ENCODE peak calls at places on chromosomes 4 and X, in four cellular contexts. One of them, this sample, is unnamed.

GRCh38 chr4:133618963-133619362 is 469.9 kb downstream of the PCDH10 start:
- DNase-seq in cardiac muscle cell: peak; percentile 29
- DNase-seq in ascending aorta: no peak
- DNase-seq in Peyer's patch: no peak
- DNase-seq in this sample: peak; percentile 10

GRCh38 chr4:102139932-102140331 is 205.3 kb downstream of the SLC39A8 start:
- DNase-seq in cardiac muscle cell: no peak
- DNase-seq in ascending aorta: no peak
- DNase-seq in Peyer's patch: no peak
- DNase-seq in this sample: peak; percentile 10

GRCh38 chrX:141814213-141814857 is 23.8 kb upstream of the MAGEC3 start:
- DNase-seq in Peyer's patch: no peak
- DNase-seq in ascending aorta: no peak
- DNase-seq in cardiac muscle cell: no peak
- DNase-seq in this sample: no peak

GRCh38 chr4:26885912-26886274 is 25.3 kb downstream of the STIM2 start:
- DNase-seq in ascending aorta: no peak
- DNase-seq in Peyer's patch: peak; percentile 67
- DNase-seq in cardiac muscle cell: no peak
- DNase-seq in this sample: no peak

GRCh38 chrX:56366901-56367300 is 134.7 kb downstream of the KLF8 start:
- DNase-seq in cardiac muscle cell: no peak
- DNase-seq in Peyer's patch: no peak
- DNase-seq in ascending aorta: no peak
- DNase-seq in this sample: no peak

GRCh38 chrX:110293658-110294453 is 24.0 kb downstream of the AMMECR1 start:
- DNase-seq in Peyer's patch: no peak
- DNase-seq in ascending aorta: no peak
- DNase-seq in cardiac muscle cell: no peak
- DNase-seq in this sample: no peak

GRCh38 chr4:185587444-185588161 is 52.3 kb upstream of the PDLIM3 start:
- DNase-seq in ascending aorta: no peak
- DNase-seq in cardiac muscle cell: no peak
- DNase-seq in Peyer's patch: peak; percentile 38
- DNase-seq in this sample: peak; percentile 43

GRCh38 chr4:169051936-169052335 is 41.9 kb upstream of the CBR4 start:
- DNase-seq in ascending aorta: no peak
- DNase-seq in Peyer's patch: no peak
- DNase-seq in cardiac muscle cell: no peak
- DNase-seq in this sample: no peak

GRCh38 chr4:19831644-19832285 is 419.9 kb upstream of the SLIT2 start:
- DNase-seq in ascending aorta: no peak
- DNase-seq in cardiac muscle cell: no peak
- DNase-seq in Peyer's patch: no peak
- DNase-seq in this sample: no peak

GRCh38 chr4:14222630-14223029 is 595.1 kb upstream of the BOD1L1 start:
- DNase-seq in cardiac muscle cell: no peak
- DNase-seq in Peyer's patch: no peak
- DNase-seq in ascending aorta: no peak
- DNase-seq in this sample: no peak

GRCh38 chr4:29304595-29304994 is 1415.6 kb upstream of the PCDH7 start:
- DNase-seq in ascending aorta: no peak
- DNase-seq in cardiac muscle cell: peak; percentile 14
- DNase-seq in Peyer's patch: no peak
- DNase-seq in this sample: peak; percentile 49

GRCh38 chrX:45850775-45851433 is 650.2 kb upstream of the DIPK2B start:
- DNase-seq in cardiac muscle cell: peak; percentile 42
- DNase-seq in ascending aorta: no peak
- DNase-seq in Peyer's patch: no peak
- DNase-seq in this sample: peak; percentile 27

GRCh38 chr4:81084624-81085023 is 54.1 kb downstream of the BMP3 start:
- DNase-seq in Peyer's patch: no peak
- DNase-seq in ascending aorta: no peak
- DNase-seq in cardiac muscle cell: peak; percentile 38
- DNase-seq in this sample: peak; percentile 16

GRCh38 chr4:20418865-20419451 is 167.3 kb downstream of the SLIT2 start:
- DNase-seq in cardiac muscle cell: peak; percentile 84
- DNase-seq in Peyer's patch: no peak
- DNase-seq in ascending aorta: no peak
- DNase-seq in this sample: peak; percentile 88

GRCh38 chr4:681736-682451 is 7.1 kb downstream of the SLC49A3 start:
- DNase-seq in cardiac muscle cell: no peak
- DNase-seq in Peyer's patch: peak; percentile 53
- DNase-seq in ascending aorta: no peak
- DNase-seq in this sample: no peak

GRCh38 chr4:52052475-52052780 is 1.3 kb downstream of the SPATA18 start:
- DNase-seq in cardiac muscle cell: peak; percentile 63
- DNase-seq in ascending aorta: no peak
- DNase-seq in Peyer's patch: peak; percentile 22
- DNase-seq in this sample: peak; percentile 58

GRCh38 chr4:113555868-113556267 is 205.7 kb downstream of the CAMK2D start:
- DNase-seq in Peyer's patch: no peak
- DNase-seq in ascending aorta: no peak
- DNase-seq in cardiac muscle cell: peak; percentile 84
- DNase-seq in this sample: peak; percentile 58

GRCh38 chr4:143391895-143392294 is 55.2 kb downstream of the GAB1 start:
- DNase-seq in Peyer's patch: no peak
- DNase-seq in ascending aorta: no peak
- DNase-seq in cardiac muscle cell: peak; percentile 62
- DNase-seq in this sample: peak; percentile 70

GRCh38 chr4:153488006-153488718 is 22.0 kb downstream of the TMEM131L start:
- DNase-seq in Peyer's patch: peak; percentile 62
- DNase-seq in cardiac muscle cell: peak; percentile 54
- DNase-seq in ascending aorta: no peak
- DNase-seq in this sample: no peak

GRCh38 chr4:40170588-40170987 is 26.2 kb upstream of the RHOH start:
- DNase-seq in cardiac muscle cell: no peak
- DNase-seq in Peyer's patch: no peak
- DNase-seq in ascending aorta: no peak
- DNase-seq in this sample: no peak

GRCh38 chr4:139015948-139016451 is 419 bp downstream of the NOCT start:
- DNase-seq in cardiac muscle cell: peak; percentile 36
- DNase-seq in Peyer's patch: peak; percentile 52
- DNase-seq in ascending aorta: no peak
- DNase-seq in this sample: no peak

DNA sequence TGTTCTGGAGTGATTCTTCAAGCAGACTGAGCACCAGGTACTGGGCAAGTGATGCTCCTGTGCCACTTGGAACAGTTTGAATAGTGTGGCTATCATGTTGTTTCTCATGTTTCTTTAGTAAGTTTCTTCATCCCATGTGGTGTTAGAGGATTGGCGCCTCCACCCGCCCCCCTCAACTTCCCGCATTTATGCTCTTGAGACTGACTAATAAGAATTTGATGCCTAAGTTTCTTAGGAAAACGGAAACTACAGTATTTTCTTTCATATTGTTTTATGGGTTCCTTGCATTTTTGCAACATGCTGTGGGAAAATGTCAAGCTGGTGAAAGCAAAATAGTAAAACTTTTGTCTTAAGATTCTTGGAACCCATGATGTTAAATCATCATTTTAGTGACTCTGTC is 101.2 kb upstream of the SLC4A4 start:
- DNase-seq in ascending aorta: no peak
- DNase-seq in cardiac muscle cell: no peak
- DNase-seq in Peyer's patch: no peak
- DNase-seq in this sample: no peak
- H3K4me3 ChIP-seq in ascending aorta: no peak overlapping the region
- H3K4me3 ChIP-seq in cardiac muscle cell: no peak overlapping the region
- H3K4me3 ChIP-seq in Peyer's patch: no peak overlapping the region
- H3K4me3 ChIP-seq in this sample: no peak overlapping the region

GRCh38 chr4:145155268-145155870 is 25.0 kb downstream of the OTUD4 start:
- DNase-seq in ascending aorta: no peak
- DNase-seq in cardiac muscle cell: no peak
- DNase-seq in Peyer's patch: no peak
- DNase-seq in this sample: no peak

GRCh38 chr4:145153904-145154298 is 26.5 kb downstream of the OTUD4 start:
- DNase-seq in ascending aorta: no peak
- DNase-seq in Peyer's patch: no peak
- DNase-seq in cardiac muscle cell: no peak
- DNase-seq in this sample: no peak

GRCh38 chr4:145153181-145153903 is 27.0 kb downstream of the OTUD4 start:
- DNase-seq in ascending aorta: no peak
- DNase-seq in cardiac muscle cell: no peak
- DNase-seq in Peyer's patch: no peak
- DNase-seq in this sample: peak; percentile 43

GRCh38 chr4:145148980-145149379 is 31.4 kb downstream of the OTUD4 start:
- DNase-seq in ascending aorta: no peak
- DNase-seq in cardiac muscle cell: no peak
- DNase-seq in Peyer's patch: no peak
- DNase-seq in this sample: no peak

DNA sequence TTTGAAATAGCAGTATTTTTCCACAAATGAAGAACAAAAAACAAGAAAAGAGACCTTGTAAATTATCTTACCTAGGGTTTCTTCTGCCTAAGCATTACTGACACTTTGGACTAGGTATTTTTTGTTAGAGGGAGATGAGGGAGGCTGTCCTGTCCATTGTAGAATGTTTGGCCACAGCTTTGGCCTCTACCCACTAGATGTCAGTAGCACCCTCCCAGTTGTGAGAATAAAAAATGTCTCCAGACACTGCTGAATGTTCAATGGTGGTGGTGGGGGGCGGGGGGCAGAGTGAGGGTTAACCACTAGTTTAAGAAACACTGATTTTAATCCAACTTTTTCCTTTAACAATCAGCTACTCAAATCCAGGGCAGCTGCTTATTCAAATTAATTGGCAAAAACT is 25.8 kb downstream of the OTUD4 start:
- DNase-seq in ascending aorta: no peak
- DNase-seq in Peyer's patch: no peak
- DNase-seq in cardiac muscle cell: peak; percentile 54
- DNase-seq in this sample: peak; percentile 57
- TF ChIP-seq CTCF in ascending aorta: peak; percentile 31
- TF ChIP-seq CTCF in Peyer's patch: peak; percentile 35
- TF ChIP-seq CTCF in cardiac muscle cell: peak; percentile 63
- TF ChIP-seq CTCF in this sample: peak; percentile 73

GRCh38 chr4:25032126-25032525 is 1.4 kb upstream of the LGI2 start:
- DNase-seq in cardiac muscle cell: peak; percentile 27
- DNase-seq in Peyer's patch: no peak
- DNase-seq in ascending aorta: no peak
- DNase-seq in this sample: peak; percentile 21

GRCh38 chr4:25029479-25030282 is 1.1 kb downstream of the LGI2 start:
- DNase-seq in cardiac muscle cell: no peak
- DNase-seq in Peyer's patch: no peak
- DNase-seq in ascending aorta: no peak
- DNase-seq in this sample: no peak

GRCh38 chr4:25031077-25031606 is 396 bp upstream of the LGI2 start:
- DNase-seq in ascending aorta: no peak
- DNase-seq in cardiac muscle cell: peak; percentile 67
- DNase-seq in Peyer's patch: no peak
- DNase-seq in this sample: peak; percentile 30

DNA sequence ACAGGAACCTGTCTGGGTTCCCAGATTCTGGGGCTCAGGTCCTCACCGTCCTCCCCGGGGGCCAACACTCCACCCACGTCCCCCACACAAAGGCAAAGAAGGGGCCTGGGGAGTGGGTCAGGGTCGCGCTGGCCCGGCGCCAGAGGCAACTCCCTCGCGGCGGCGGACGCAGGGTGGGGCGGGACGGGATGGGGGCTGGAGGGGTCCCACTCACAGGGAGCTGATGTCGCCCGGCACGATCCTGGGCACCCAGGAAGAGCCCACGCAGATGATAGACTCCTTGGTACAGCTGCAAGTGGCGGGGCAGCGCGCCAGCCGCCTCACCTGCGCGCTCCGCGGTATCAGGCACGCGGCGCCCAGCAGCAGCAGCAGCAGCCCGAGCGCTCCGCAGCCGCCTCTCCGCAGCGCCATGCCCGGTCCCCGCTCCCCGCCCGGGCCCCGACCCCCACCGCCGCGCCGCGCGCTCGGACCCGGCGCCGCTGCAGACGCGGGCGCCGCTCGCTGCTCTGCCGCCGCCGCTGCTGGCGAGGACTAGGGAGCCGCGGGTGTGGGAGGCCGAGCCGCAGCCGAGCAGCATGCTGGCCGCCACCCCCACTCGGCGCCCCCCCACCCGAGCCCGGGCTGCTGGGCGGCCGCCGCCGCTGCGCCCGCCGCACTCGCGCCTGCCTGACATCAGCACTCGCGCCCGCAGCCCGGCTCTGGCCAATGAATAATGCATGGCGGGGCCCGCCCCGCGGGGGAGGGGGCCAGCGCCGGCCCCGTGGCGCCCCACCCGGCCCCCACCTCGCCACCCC is at the start of gene LGI2:
- DNase-seq in Peyer's patch: no peak
- DNase-seq in ascending aorta: peak; percentile 11
- DNase-seq in cardiac muscle cell: peak; percentile 45
- DNase-seq in this sample: no peak
- H3K4me3 ChIP-seq in Peyer's patch: peak within 1 kb of the TSS; percentile 18
- H3K4me3 ChIP-seq in ascending aorta: peak within 1 kb of the TSS; percentile 66
- H3K4me3 ChIP-seq in cardiac muscle cell: peak within 1 kb of the TSS; percentile 72
- H3K4me3 ChIP-seq in this sample: peak within 1 kb of the TSS; percentile 36

DNA sequence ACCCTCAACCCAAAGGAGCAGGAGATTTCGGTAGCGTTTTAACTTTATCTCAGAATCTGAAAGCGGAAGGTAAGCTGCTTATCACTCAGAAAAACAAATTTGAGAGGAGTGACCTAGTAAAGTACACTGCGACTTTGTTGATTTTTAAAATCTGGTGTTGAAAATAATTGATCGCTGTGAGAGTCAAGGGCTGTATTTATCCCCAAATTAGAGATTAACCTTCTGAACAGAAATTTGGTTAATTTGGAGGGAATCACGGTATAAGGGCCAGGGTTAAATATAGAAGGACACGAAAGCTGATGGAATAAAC is 212 bp downstream of the CLCN4 start:
- DNase-seq in cardiac muscle cell: no peak
- DNase-seq in ascending aorta: no peak
- DNase-seq in Peyer's patch: no peak
- DNase-seq in this sample: no peak
- TF ChIP-seq CTCF in cardiac muscle cell: no peak
- TF ChIP-seq CTCF in ascending aorta: no peak
- TF ChIP-seq CTCF in Peyer's patch: no peak
- TF ChIP-seq CTCF in this sample: no peak

GRCh38 chrX:78958419-78959116 is 13.4 kb downstream of the P2RY10 start:
- DNase-seq in ascending aorta: no peak
- DNase-seq in Peyer's patch: no peak
- DNase-seq in cardiac muscle cell: no peak
- DNase-seq in this sample: no peak
- H3K4me3 ChIP-seq in ascending aorta: no peak overlapping the region
- H3K4me3 ChIP-seq in Peyer's patch: no peak overlapping the region
- H3K4me3 ChIP-seq in cardiac muscle cell: no peak overlapping the region
- H3K4me3 ChIP-seq in this sample: no peak overlapping the region

GRCh38 chr4:173256825-173257224 is 77.3 kb downstream of the HMGB2 start:
- DNase-seq in ascending aorta: no peak
- DNase-seq in cardiac muscle cell: no peak
- DNase-seq in Peyer's patch: no peak
- DNase-seq in this sample: no peak

GRCh38 chr4:173257732-173258717 is 76.1 kb downstream of the HMGB2 start:
- DNase-seq in ascending aorta: no peak
- DNase-seq in Peyer's patch: peak; percentile 34
- DNase-seq in cardiac muscle cell: peak; percentile 77
- DNase-seq in this sample: peak; percentile 83

GRCh38 chr4:173261052-173261451 is 73.1 kb downstream of the HMGB2 start:
- DNase-seq in Peyer's patch: no peak
- DNase-seq in ascending aorta: no peak
- DNase-seq in cardiac muscle cell: no peak
- DNase-seq in this sample: no peak

GRCh38 chr4:173258866-173259265 is 75.3 kb downstream of the HMGB2 start:
- DNase-seq in ascending aorta: no peak
- DNase-seq in Peyer's patch: no peak
- DNase-seq in cardiac muscle cell: no peak
- DNase-seq in this sample: no peak

GRCh38 chr4:173259310-173259709 is 74.8 kb downstream of the HMGB2 start:
- DNase-seq in cardiac muscle cell: no peak
- DNase-seq in Peyer's patch: no peak
- DNase-seq in ascending aorta: no peak
- DNase-seq in this sample: no peak
- TF ChIP-seq CTCF in cardiac muscle cell: no peak
- TF ChIP-seq CTCF in Peyer's patch: no peak
- TF ChIP-seq CTCF in ascending aorta: no peak
- TF ChIP-seq CTCF in this sample: peak; percentile 16